ENCODE peak calls at places on chromosomes 5 and 9, in nine cellular contexts. X, K, Y, L, T, J, D, M and P are unnamed samples.

GRCh38 chr9:4298255-4299005 is 1.4 kb downstream of the GLIS3 start:
- DNase-seq in K (peak; percentile 40), T (no peak), J (peak; percentile 65), D (peak; percentile 26), L (peak; percentile 51), X (peak; percentile 70), M (no peak), Y (no peak), P (no peak)

GRCh38 chr5:134524826-134525686 is at the start of gene JADE2:
- DNase-seq in J (peak; percentile 91), X (peak; percentile 80), K (peak; percentile 64), D (peak; percentile 80), T (peak; percentile 81), Y (no peak), L (peak; percentile 73), M (no peak), P (peak; percentile 96)

GRCh38 chr5:40991981-40992559 is 79.1 kb downstream of the MROH2B start:
- DNase-seq in T (no peak), J (no peak), X (no peak), Y (no peak), D (no peak), L (no peak), K (no peak), M (no peak), P (no peak)

GRCh38 chr9:20753761-20754160 is 69.7 kb downstream of the FOCAD start:
- DNase-seq in X (no peak), J (no peak), D (no peak), T (no peak), M (no peak), Y (no peak), K (no peak), L (no peak), P (no peak)

GRCh38 chr5:115844321-115844817 is 2.6 kb downstream of the AP3S1 start:
- DNase-seq in J (no peak), M (no peak), L (no peak), T (no peak), X (no peak), K (no peak), D (no peak), Y (no peak), P (no peak)

GRCh38 chr5:127312131-127312530 is 21.5 kb downstream of the MEGF10 start:
- DNase-seq in D (no peak), L (no peak), Y (no peak), T (no peak), J (no peak), X (no peak), M (no peak), K (no peak), P (no peak)

GRCh38 chr9:126856326-126856877 is 4.0 kb upstream of the ZBTB34 start:
- DNase-seq in D (no peak), K (no peak), L (no peak), M (no peak), Y (no peak), X (no peak), T (no peak), J (no peak), P (no peak)

GRCh38 chr5:134136771-134137170 is 22.3 kb downstream of the TCF7 start:
- DNase-seq in T (peak; percentile 9), K (no peak), M (no peak), X (no peak), D (no peak), J (no peak), L (no peak), Y (no peak), P (peak; percentile 43)

GRCh38 chr9:95507456-95508241 is 9.1 kb downstream of the PTCH1 start:
- DNase-seq in J (peak; percentile 76), L (peak; percentile 51), T (peak; percentile 65), M (peak; percentile 12), D (no peak), K (no peak), Y (no peak), X (peak; percentile 73), P (no peak)

GRCh38 chr5:33524476-33524875 is 83.7 kb downstream of the TARS1 start:
- DNase-seq in K (no peak), L (no peak), D (no peak), T (no peak), X (no peak), Y (no peak), J (no peak), M (no peak), P (no peak)

GRCh38 chr9:89606567-89607311 is 1.9 kb downstream of the GADD45G start:
- DNase-seq in X (peak; percentile 87), D (peak; percentile 40), L (peak; percentile 50), M (no peak), Y (no peak), T (peak; percentile 62), K (no peak), J (peak; percentile 77), P (no peak)

GRCh38 chr9:127968717-127969383 is 11.9 kb downstream of the EEIG1 start:
- DNase-seq in M (no peak), X (peak; percentile 94), Y (no peak), J (peak; percentile 60), L (peak; percentile 73), D (peak; percentile 79), T (peak; percentile 86), K (no peak), P (no peak)

GRCh38 chr9:127965953-127966352 is 14.8 kb downstream of the EEIG1 start:
- DNase-seq in L (peak; percentile 29), X (no peak), Y (no peak), T (no peak), M (no peak), D (no peak), K (no peak), J (no peak), P (no peak)

GRCh38 chr9:127968046-127968445 is 12.7 kb downstream of the EEIG1 start:
- DNase-seq in T (peak; percentile 57), K (no peak), X (peak; percentile 51), D (no peak), Y (no peak), M (no peak), J (peak; percentile 84), L (no peak), P (peak; percentile 66)

GRCh38 chr9:127967151-127967809 is 13.5 kb downstream of the EEIG1 start:
- DNase-seq in X (no peak), M (no peak), J (no peak), L (no peak), T (peak; percentile 42), Y (no peak), D (no peak), K (no peak), P (peak; percentile 60)

GRCh38 chr9:127966416-127967150 is 14.2 kb downstream of the EEIG1 start:
- DNase-seq in L (no peak), M (no peak), K (no peak), T (peak; percentile 37), J (no peak), D (no peak), X (peak; percentile 88), Y (no peak), P (peak; percentile 63)
- TF ChIP-seq POLR2A in L (no peak), M (no peak), K (no peak), T (no peak), J (no peak), D (no peak), X (no peak), Y (no peak), P (no peak)

GRCh38 chr9:105911104-105911911 is 217.0 kb downstream of the TMEM38B start:
- DNase-seq in M (no peak), L (no peak), J (no peak), K (no peak), T (no peak), D (no peak), X (no peak), Y (peak; percentile 41), P (no peak)
- H3K4me3 ChIP-seq in M (no peak overlapping the region), L (no peak overlapping the region), J (no peak overlapping the region), K (no peak overlapping the region), T (no peak overlapping the region), D (no peak overlapping the region), X (no peak overlapping the region), Y (no peak overlapping the region), P (no peak overlapping the region)

GRCh38 chr5:177133845-177134652 is 476 bp downstream of the NSD1 start:
- DNase-seq in T (peak; percentile 57), J (peak; percentile 79), X (peak; percentile 44), Y (no peak), D (no peak), K (no peak), M (no peak), L (peak; percentile 58), P (peak; percentile 93)
- TF ChIP-seq POLR2A in T (no peak), J (no peak), X (no peak), Y (peak; percentile 82), D (no peak), K (no peak), M (peak; percentile 10), L (peak; percentile 30), P (no peak)

DNA sequence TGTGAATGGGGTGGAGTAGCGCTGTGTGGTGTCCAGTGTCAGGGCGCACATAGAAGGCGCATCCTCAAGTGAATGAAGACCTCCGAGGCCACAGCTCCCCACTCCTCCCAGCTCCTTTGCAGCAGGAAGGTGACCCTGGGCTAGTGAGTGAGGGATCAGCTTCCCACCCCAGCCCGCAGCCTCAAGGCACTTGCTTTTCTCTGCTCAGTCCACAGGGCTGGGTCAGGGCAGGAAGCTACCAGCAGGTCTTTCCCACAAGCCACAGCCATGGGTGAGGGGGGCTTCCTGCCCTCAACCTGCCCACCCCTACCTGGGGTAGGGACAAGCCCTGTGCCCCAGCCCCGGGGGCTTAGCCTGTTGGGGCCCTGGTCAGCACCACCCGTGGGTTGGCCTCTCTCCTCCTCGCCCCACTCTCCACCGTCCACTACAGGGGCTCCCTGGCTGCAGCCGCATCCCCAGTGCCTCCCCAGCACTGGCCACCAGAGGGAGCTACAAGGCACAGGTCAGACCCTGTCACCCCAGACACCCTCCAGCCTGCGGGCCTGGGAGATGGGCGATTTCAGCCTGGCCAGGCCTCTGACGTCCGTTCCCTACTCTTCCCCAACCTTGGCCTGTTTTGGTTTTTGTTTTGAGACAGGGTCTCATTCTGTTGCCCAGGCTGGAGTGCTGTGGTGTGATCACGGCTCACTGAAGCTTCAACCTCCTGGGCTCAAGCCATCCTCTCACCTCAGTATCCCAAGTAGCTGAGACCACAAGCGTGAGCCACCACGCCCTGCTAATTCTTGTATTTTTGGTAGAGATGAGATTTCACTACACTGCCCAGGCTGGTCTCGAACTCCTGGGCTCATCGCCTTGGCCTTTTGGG is 1.3 kb upstream of the ABCA2 start:
- DNase-seq in T (peak; percentile 65), K (peak; percentile 78), D (peak; percentile 59), M (no peak), X (peak; percentile 79), J (peak; percentile 85), L (peak; percentile 81), Y (no peak), P (peak; percentile 95)
- H3K4me3 ChIP-seq in T (no peak overlapping the region), K (peak overlapping the region; percentile 68), D (no peak overlapping the region), M (peak overlapping the region; percentile 82), X (no peak overlapping the region), J (peak overlapping the region; percentile 50), L (peak overlapping the region; percentile 60), Y (no peak overlapping the region), P (peak overlapping the region; percentile 55)